ENCODE peak calls at places on chromosomes 16 and 17, in eight cellular contexts. Q is transverse colon, B is gastrocnemius medialis, E is testis, O is body of pancreas, I is adrenal gland, P is prostate gland, Y is sigmoid colon. M is an unnamed sample.

GRCh38 chr17:81067331-81067730 is 32.4 kb downstream of the BAIAP2 start:
- DNase-seq in E (no peak), P (no peak), B (no peak), Q (no peak), Y (no peak), I (no peak), O (no peak), M (no peak)

GRCh38 chr17:50331085-50331791 is 14.7 kb upstream of the XYLT2 start:
- DNase-seq in O (no peak), Q (no peak), Y (no peak), B (no peak), I (peak; percentile 90), E (no peak), P (no peak), M (no peak)

GRCh38 chr16:11016993-11017392 is 72.6 kb downstream of the CLEC16A start:
- DNase-seq in O (peak; percentile 45), Q (peak; percentile 85), B (peak; percentile 53), E (peak; percentile 88), P (peak; percentile 19), I (peak; percentile 73), Y (no peak), M (peak; percentile 98)

GRCh38 chr16:72500545-72500944 is 328.6 kb upstream of the PMFBP1 start:
- DNase-seq in B (no peak), O (no peak), I (no peak), Q (no peak), E (no peak), P (no peak), Y (no peak), M (no peak)

GRCh38 chr17:60647705-60648104 is 29.9 kb upstream of the BCAS3 start:
- DNase-seq in Q (no peak), O (no peak), Y (no peak), P (no peak), I (no peak), E (no peak), B (no peak), M (no peak)

GRCh38 chr16:19898924-19899604 is 14.4 kb upstream of the GPRC5B start:
- DNase-seq in B (no peak), O (peak; percentile 70), I (peak; percentile 24), E (peak; percentile 83), Q (peak; percentile 39), Y (no peak), P (peak; percentile 39), M (peak; percentile 56)

GRCh38 chr17:7237761-7238417 is 1.4 kb downstream of the PHF23 start:
- DNase-seq in I (peak; percentile 86), E (peak; percentile 87), B (peak; percentile 74), P (peak; percentile 79), O (peak; percentile 86), Y (peak; percentile 93), Q (peak; percentile 91), M (no peak)

GRCh38 chr17:73559532-73559931 is 84.7 kb downstream of the SDK2 start:
- DNase-seq in E (no peak), Q (no peak), O (no peak), B (no peak), P (no peak), I (no peak), Y (no peak), M (no peak)

GRCh38 chr16:19972111-19972510 is 87.5 kb upstream of the GPRC5B start:
- DNase-seq in P (no peak), I (no peak), B (no peak), O (no peak), Y (no peak), E (no peak), Q (no peak), M (no peak)

GRCh38 chr16:6165330-6165984 is 1067.9 kb upstream of the EEF2KMT start:
- DNase-seq in I (no peak), Y (no peak), O (no peak), B (no peak), E (no peak), Q (no peak), P (no peak), M (no peak)

GRCh38 chr16:66278111-66278531 is 88.4 kb upstream of the CDH5 start:
- DNase-seq in Q (peak; percentile 51), E (no peak), P (no peak), B (no peak), Y (peak; percentile 33), I (no peak), O (no peak), M (peak; percentile 85)

GRCh38 chr16:20866792-20867191 is 33.4 kb downstream of the DCUN1D3 start:
- DNase-seq in Y (no peak), Q (no peak), E (no peak), I (peak; percentile 88), O (peak; percentile 52), P (no peak), B (no peak), M (peak; percentile 34)

GRCh38 chr16:48499822-48500440 is 110.0 kb downstream of the N4BP1 start:
- DNase-seq in B (no peak), E (peak; percentile 72), I (peak; percentile 73), Y (peak; percentile 86), Q (peak; percentile 28), O (peak; percentile 30), P (peak; percentile 66), M (no peak)

GRCh38 chr17:40547079-40547784 is 18.0 kb downstream of the CCR7 start:
- DNase-seq in O (no peak), Y (peak; percentile 65), P (peak; percentile 90), Q (peak; percentile 13), B (no peak), E (peak; percentile 12), I (peak; percentile 12), M (peak; percentile 40)

GRCh38 chr17:37025847-37026533 is 77.2 kb downstream of the AATF start:
- DNase-seq in B (no peak), E (no peak), Y (no peak), I (no peak), Q (no peak), O (no peak), P (no peak), M (no peak)

GRCh38 chr17:58330997-58331814 is 2.6 kb upstream of the TSPOAP1 start:
- DNase-seq in I (no peak), B (no peak), P (no peak), Y (no peak), E (peak; percentile 30), Q (peak; percentile 66), O (no peak), M (no peak)

GRCh38 chr17:32998893-32999240 is 7.2 kb downstream of the SPACA3 start:
- DNase-seq in Y (no peak), I (no peak), Q (no peak), B (no peak), O (no peak), P (no peak), E (no peak), M (no peak)

GRCh38 chr16:16778322-16778721 is 399.4 kb downstream of the NPIPA7 start:
- DNase-seq in E (no peak), B (no peak), O (no peak), Y (no peak), I (no peak), Q (no peak), P (no peak), M (no peak)

GRCh38 chr16:16788004-16788403 is 409.1 kb downstream of the NPIPA7 start:
- DNase-seq in Q (no peak), P (no peak), O (no peak), Y (no peak), E (no peak), I (no peak), B (no peak), M (no peak)

GRCh38 chr16:16780588-16780987 is 401.6 kb downstream of the NPIPA7 start:
- DNase-seq in O (no peak), Y (no peak), P (no peak), B (no peak), I (no peak), E (no peak), Q (no peak), M (no peak)

GRCh38 chr16:16782153-16782552 is 403.2 kb downstream of the NPIPA7 start:
- DNase-seq in Y (no peak), Q (no peak), P (no peak), O (no peak), I (no peak), E (no peak), B (no peak), M (no peak)
- H3K4me3 ChIP-seq in Y (no peak overlapping the region), Q (no peak overlapping the region), P (no peak overlapping the region), O (no peak overlapping the region), I (no peak overlapping the region), E (no peak overlapping the region), B (no peak overlapping the region), M (no peak overlapping the region)

GRCh38 chr17:29929544-29930398 is at the start of gene SSH2:
- DNase-seq in E (peak; percentile 90), Q (peak; percentile 94), I (peak; percentile 85), Y (peak; percentile 92), P (peak; percentile 79), B (peak; percentile 84), O (peak; percentile 92), M (peak; percentile 96)
- TF ChIP-seq POLR2A in E (no peak), Q (peak; percentile 73), I (peak; percentile 55), Y (no peak), P (peak; percentile 59), B (peak; percentile 67), O (peak; percentile 67), M (no peak)

DNA sequence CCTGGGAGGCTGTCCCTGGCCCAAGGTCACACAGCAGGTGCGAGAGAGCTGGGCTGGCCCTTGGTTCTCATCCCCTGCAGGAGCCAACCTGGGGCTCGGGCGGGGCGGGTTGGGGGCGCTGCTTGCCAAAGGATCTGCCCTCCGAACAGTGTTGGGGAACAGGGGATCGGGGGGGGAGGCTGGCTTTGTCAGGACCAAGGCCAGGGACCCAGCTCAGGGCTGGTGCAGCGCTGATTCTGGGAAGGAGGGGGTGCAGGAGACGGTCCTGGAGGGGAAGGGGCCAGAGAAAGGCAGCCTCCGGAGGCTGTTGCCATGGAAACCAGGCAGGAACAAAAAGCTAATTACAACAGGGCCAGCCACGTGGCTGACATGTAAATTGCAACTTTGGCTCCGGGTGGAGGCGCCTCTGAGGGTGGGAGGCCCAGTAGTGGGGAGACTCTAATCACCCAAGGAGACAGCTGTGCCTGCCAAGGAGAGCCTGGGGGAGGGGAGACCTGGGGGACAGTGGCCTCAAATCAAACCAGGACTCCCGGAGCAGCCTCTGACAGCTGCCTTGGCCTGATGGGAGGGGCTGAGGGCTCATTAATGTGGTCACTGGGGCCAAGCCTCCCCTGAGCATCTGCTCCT is 1.3 kb downstream of the TUBB3 start:
- DNase-seq in Y (no peak), O (peak; percentile 7), I (peak; percentile 46), Q (no peak), E (no peak), B (no peak), P (no peak), M (no peak)
- TF ChIP-seq CTCF in Y (no peak), O (no peak), I (no peak), Q (no peak), E (no peak), B (no peak), P (no peak), M (no peak)

GRCh38 chr16:89620406-89620841 is 7.0 kb downstream of the DPEP1 start:
- DNase-seq in Q (no peak), B (no peak), E (peak; percentile 66), O (no peak), Y (no peak), I (no peak), P (no peak), M (no peak)

GRCh38 chr16:89621136-89621697 is 7.8 kb downstream of the DPEP1 start:
- DNase-seq in I (no peak), Q (no peak), P (no peak), B (no peak), Y (no peak), O (no peak), E (no peak), M (no peak)

GRCh38 chr16:89623511-89624232 is 10.2 kb downstream of the DPEP1 start:
- DNase-seq in Q (no peak), E (peak; percentile 64), P (no peak), Y (no peak), O (no peak), B (no peak), I (no peak), M (no peak)

GRCh38 chr16:89621698-89622409 is 8.4 kb downstream of the DPEP1 start:
- DNase-seq in P (no peak), Y (no peak), E (no peak), Q (no peak), B (no peak), I (no peak), O (no peak), M (no peak)

GRCh38 chr16:89624775-89625761 is 11.6 kb downstream of the DPEP1 start:
- DNase-seq in P (no peak), I (no peak), O (no peak), E (no peak), Y (no peak), B (no peak), Q (no peak), M (no peak)
- H3K4me3 ChIP-seq in P (no peak overlapping the region), I (no peak overlapping the region), O (no peak overlapping the region), E (no peak overlapping the region), Y (no peak overlapping the region), B (no peak overlapping the region), Q (no peak overlapping the region), M (no peak overlapping the region)

M was measured in lower leg skin.